ENCODE peak calls at places on chromosomes 3 and 15, in four cellular contexts. D, W, R and U are unnamed samples.

GRCh38 chr15:100252359-100252758 is 89.4 kb downstream of the ADAMTS17 start:
- DNase-seq in D (no peak), W (no peak), R (no peak), U (no peak)

GRCh38 chr3:149547954-149548728 is 73.6 kb downstream of the TM4SF4 start:
- DNase-seq in R (no peak), W (peak), D (peak), U (no peak)

GRCh38 chr3:195068045-195068444 is 202.9 kb downstream of the XXYLT1 start:
- DNase-seq in W (no peak), R (no peak), D (peak), U (no peak)

GRCh38 chr3:88151358-88151757 is 1.6 kb downstream of the C3orf38 start:
- DNase-seq in R (no peak), D (no peak), W (no peak), U (no peak)

GRCh38 chr3:54575561-54575960 is 352.3 kb downstream of the LRTM1 start:
- DNase-seq in D (no peak), R (no peak), W (no peak), U (no peak)

GRCh38 chr3:45972534-45973402 is 22.9 kb downstream of the FYCO1 start:
- DNase-seq in W (no peak), D (peak), R (no peak), U (no peak)

GRCh38 chr3:159806412-159806811 is 182.2 kb upstream of the IL12A start:
- DNase-seq in W (no peak), R (no peak), D (peak), U (no peak)

GRCh38 chr3:161823910-161824309 is 327.3 kb downstream of the OTOL1 start:
- DNase-seq in D (no peak), R (no peak), W (no peak), U (no peak)

GRCh38 chr15:39657714-39658113 is 76.8 kb downstream of the THBS1 start:
- DNase-seq in D (peak), W (no peak), R (no peak), U (no peak)

GRCh38 chr3:48652923-48653715 is 9.6 kb downstream of the CELSR3 start:
- DNase-seq in R (no peak), D (no peak), W (no peak), U (no peak)

GRCh38 chr3:152719264-152719663 is 115.7 kb upstream of the P2RY1 start:
- DNase-seq in R (no peak), D (peak), W (peak), U (no peak)

GRCh38 chr3:81581966-81582599 is 179.4 kb downstream of the GBE1 start:
- DNase-seq in D (peak), R (no peak), W (peak), U (peak)

GRCh38 chr3:119330181-119330580 is 36.0 kb downstream of the ARHGAP31 start:
- DNase-seq in R (no peak), D (no peak), W (no peak), U (no peak)

GRCh38 chr3:54127499-54128056 is 5.2 kb downstream of the CACNA2D3 start:
- DNase-seq in D (no peak), R (no peak), W (no peak), U (no peak)

GRCh38 chr15:88144921-88145320 is 111.6 kb downstream of the NTRK3 start:
- DNase-seq in R (no peak), D (no peak), W (no peak), U (no peak)

GRCh38 chr15:73965730-73966103 is 26.4 kb downstream of the STOML1 start:
- DNase-seq in D (peak), W (no peak), R (no peak), U (no peak)

GRCh38 chr3:46695962-46696922 is 2.8 kb upstream of the ALS2CL start:
- DNase-seq in R (no peak), D (peak), W (no peak), U (no peak)

GRCh38 chr3:74752290-74752689 is 137.8 kb upstream of the CNTN3 start:
- DNase-seq in W (no peak), R (no peak), D (no peak), U (no peak)

GRCh38 chr3:8442993-8443670 is 58.5 kb upstream of the LMCD1 start:
- DNase-seq in R (no peak), W (peak), D (no peak), U (no peak)

GRCh38 chr3:27532931-27533607 is 48.9 kb upstream of the SLC4A7 start:
- DNase-seq in W (peak), D (peak), R (peak), U (no peak)

GRCh38 chr3:49747792-49748480 is 24.2 kb upstream of the GMPPB start:
- DNase-seq in D (peak), R (no peak), W (no peak), U (no peak)

GRCh38 chr3:126440709-126440995 is 35.0 kb downstream of the ZXDC start:
- DNase-seq in W (no peak), D (no peak), R (no peak), U (no peak)

GRCh38 chr3:105444725-105445124 is 78.0 kb downstream of the ALCAM start:
- DNase-seq in W (no peak), D (peak), R (no peak), U (no peak)

GRCh38 chr3:97821413-97821809 is 400 bp upstream of the CRYBG3 start:
- DNase-seq in D (no peak), R (peak), W (no peak), U (no peak)

GRCh38 chr15:40295870-40296560 is 11.7 kb downstream of the PLCB2 start:
- DNase-seq in R (no peak), D (no peak), W (no peak), U (no peak)

GRCh38 chr15:73982251-73982962 is 9.7 kb downstream of the STOML1 start:
- DNase-seq in D (peak), R (no peak), W (no peak), U (no peak)

GRCh38 chr3:88149146-88149515 is 628 bp upstream of the C3orf38 start:
- DNase-seq in D (peak), R (no peak), W (peak), U (no peak)

GRCh38 chr3:9036327-9037112 is 73.2 kb upstream of the RAD18 start:
- DNase-seq in R (no peak), D (peak), W (no peak), U (no peak)

GRCh38 chr3:129410971-129411370 is 17.5 kb downstream of the EFCAB12 start:
- DNase-seq in R (no peak), D (no peak), W (no peak), U (no peak)

GRCh38 chr15:28936081-28936480 is 50.3 kb downstream of the APBA2 start:
- DNase-seq in R (no peak), W (no peak), D (no peak), U (no peak)

GRCh38 chr3:151852074-151852811 is 21.2 kb upstream of the SUCNR1 start:
- DNase-seq in W (peak), D (no peak), R (no peak), U (no peak)

GRCh38 chr3:16905704-16906103 is 20.9 kb downstream of the PLCL2 start:
- DNase-seq in W (no peak), R (no peak), D (no peak), U (no peak)

DNA sequence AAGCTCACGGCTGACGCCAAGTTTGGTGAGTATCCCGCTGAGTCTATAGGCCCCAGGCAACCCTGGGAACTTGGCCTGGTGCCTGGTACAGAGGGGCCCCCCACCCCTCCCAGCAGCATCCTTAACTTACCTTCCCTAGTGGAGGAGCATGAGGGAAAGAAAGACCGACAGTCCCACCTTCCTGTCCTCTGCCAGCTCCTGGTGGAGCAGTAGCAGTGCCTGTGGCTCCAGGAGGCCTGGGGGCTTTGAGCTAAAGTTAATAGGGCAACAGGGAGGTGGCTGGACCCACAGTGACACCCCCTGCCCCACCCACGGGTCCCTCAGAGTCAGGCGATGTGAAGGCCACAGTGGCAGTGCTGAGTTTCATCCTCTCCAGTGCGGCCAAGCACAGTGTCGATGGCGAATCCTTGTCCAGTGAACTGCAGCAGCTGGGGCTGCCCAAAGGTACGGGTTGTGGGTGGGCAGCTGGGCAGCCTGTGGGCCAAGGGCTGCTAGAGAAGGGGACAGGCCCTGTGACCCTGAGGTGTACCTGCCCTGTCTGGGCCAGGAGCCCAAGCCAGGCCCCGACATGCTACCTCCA is 2.9 kb downstream of the COMMD4 start:
- DNase-seq in W (no peak), D (no peak), R (no peak), U (no peak)
- H3K56ac ChIP-seq in W (no peak), D (no peak), R (no peak), U (no peak)

GRCh38 chr15:76931397-76932089 is at the start of gene RCN2:
- DNase-seq in R (peak), W (peak), D (peak), U (peak)

GRCh38 chr15:76932090-76932966 is 779 bp downstream of the RCN2 start:
- DNase-seq in R (no peak), D (peak), W (peak), U (no peak)

GRCh38 chr15:76929011-76929760 is 2.4 kb upstream of the RCN2 start:
- DNase-seq in W (no peak), R (no peak), D (no peak), U (no peak)

GRCh38 chr15:76930831-76931396 is 635 bp upstream of the RCN2 start:
- DNase-seq in W (no peak), D (no peak), R (no peak), U (no peak)

DNA sequence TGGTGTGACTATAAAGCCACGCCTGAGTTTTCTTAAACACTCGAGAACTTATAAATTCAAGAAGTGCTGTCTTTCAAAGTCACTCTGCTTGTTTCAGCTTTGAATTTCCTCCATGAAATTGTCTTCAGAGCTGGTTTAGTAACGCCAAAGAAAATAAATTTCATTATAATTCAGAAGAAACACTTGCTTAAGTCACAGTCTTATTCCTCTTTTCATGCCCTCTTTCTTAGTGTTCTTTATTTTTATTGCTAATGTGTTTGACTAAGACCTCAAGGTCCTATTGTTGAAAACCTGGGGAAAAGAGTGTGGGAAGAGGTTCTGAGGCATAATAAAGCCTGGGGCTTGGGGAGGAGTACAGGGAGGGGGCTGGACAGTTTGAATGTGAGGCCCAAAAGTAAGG is 3.3 kb upstream of the RCN2 start:
- DNase-seq in D (no peak), R (no peak), W (no peak), U (no peak)
- H3K56ac ChIP-seq in D (no peak), R (no peak), W (no peak), U (no peak)

GRCh38 chr15:71688509-71689094 is 121.8 kb upstream of the NR2E3 start:
- DNase-seq in D (no peak), R (no peak), W (no peak), U (no peak)

GRCh38 chr15:71683401-71684274 is 126.7 kb upstream of the NR2E3 start:
- DNase-seq in W (no peak), D (peak), R (no peak), U (no peak)

GRCh38 chr15:71687902-71688508 is 122.3 kb upstream of the NR2E3 start:
- DNase-seq in R (no peak), D (peak), W (no peak), U (no peak)

GRCh38 chr15:71685420-71685993 is 124.8 kb upstream of the NR2E3 start:
- DNase-seq in W (no peak), D (no peak), R (no peak), U (no peak)

DNA sequence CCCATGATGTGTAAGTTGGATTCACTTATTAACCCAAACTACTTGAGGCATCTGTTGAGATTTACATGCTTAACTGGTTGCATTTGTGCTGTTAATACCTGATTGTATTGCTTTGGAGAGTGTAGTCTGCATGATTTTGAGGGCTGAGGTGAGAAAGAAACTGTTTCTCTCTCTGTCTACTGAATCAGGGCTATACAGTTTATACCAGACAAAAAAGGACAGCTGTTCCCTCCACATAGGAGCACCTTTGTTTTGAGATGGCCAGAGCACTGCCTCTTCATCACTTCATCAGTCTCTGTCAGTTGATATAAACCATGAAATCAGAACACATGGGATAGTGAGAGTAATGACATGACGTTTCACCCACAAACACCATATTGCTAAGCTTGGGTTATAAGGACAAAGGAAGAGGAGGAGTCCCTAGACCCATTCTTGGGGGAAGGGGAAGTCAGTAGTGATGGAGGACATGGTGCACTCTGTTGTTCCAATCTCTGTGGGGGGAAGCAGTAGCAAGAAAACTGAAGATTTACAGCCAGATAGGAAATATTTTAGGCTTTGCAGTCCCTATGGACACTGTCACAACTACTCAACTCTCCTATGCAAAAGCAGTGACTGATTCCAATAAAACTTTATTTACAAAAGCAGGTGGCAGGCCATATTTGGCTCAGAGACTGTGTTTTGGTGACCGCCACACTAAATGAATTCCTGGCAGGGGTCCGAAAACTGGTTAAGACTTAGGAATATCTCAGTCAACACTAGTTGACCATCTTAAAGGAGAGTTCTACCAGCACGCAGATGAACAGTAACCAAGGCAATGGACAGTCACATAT is 123.9 kb upstream of the NR2E3 start:
- DNase-seq in R (no peak), W (no peak), D (no peak), U (no peak)
- H3K56ac ChIP-seq in R (no peak), W (no peak), D (no peak), U (no peak)

GRCh38 chr3:171700653-171701052 is 109.6 kb downstream of the PLD1 start:
- DNase-seq in W (no peak), D (no peak), R (no peak), U (no peak)
- H3K56ac ChIP-seq in W (no peak), D (no peak), R (no peak), U (no peak)

GRCh38 chr3:108073712-108074431 is 17.0 kb downstream of the CD47 start:
- DNase-seq in D (peak), R (no peak), W (no peak), U (no peak)

GRCh38 chr3:108079877-108080276 is 11.0 kb downstream of the CD47 start:
- DNase-seq in R (no peak), D (no peak), W (no peak), U (no peak)

GRCh38 chr3:108079043-108079442 is 11.8 kb downstream of the CD47 start:
- DNase-seq in D (no peak), W (no peak), R (no peak), U (no peak)

GRCh38 chr3:108071394-108071793 is 19.4 kb downstream of the CD47 start:
- DNase-seq in D (no peak), R (no peak), W (no peak), U (no peak)

GRCh38 chr3:108076564-108076963 is 14.3 kb downstream of the CD47 start:
- DNase-seq in W (no peak), D (no peak), R (no peak), U (no peak)
- H3K56ac ChIP-seq in W (no peak), D (no peak), R (no peak), U (no peak)

GRCh38 chr15:68373028-68373427 is 58.9 kb downstream of the ITGA11 start:
- DNase-seq in W (no peak), R (no peak), D (no peak), U (no peak)
- H3K56ac ChIP-seq in W (no peak), R (no peak), D (no peak), U (no peak)